ENCODE peak calls at places on chromosome 13, in nine cellular contexts. I, V, D, T, K, Q, J, C and U are unnamed samples.

GRCh38 chr13:23449386-23450162 is 16.1 kb upstream of the SACS start:
- DNase-seq in I (no peak), V (no peak), D (no peak), T (no peak), K (no peak), Q (no peak), J (no peak), C (no peak), U (no peak)

GRCh38 chr13:46799139-46799538 is 2.2 kb upstream of the ESD start:
- DNase-seq in I (no peak), V (no peak), D (no peak), T (no peak), K (no peak), Q (no peak), J (no peak), C (no peak), U (no peak)

GRCh38 chr13:41213316-41213715 is 18.9 kb upstream of the KBTBD7 start:
- DNase-seq in I (no peak), V (no peak), D (no peak), T (no peak), K (no peak), Q (no peak), J (no peak), C (no peak), U (no peak)

GRCh38 chr13:39273953-39274352 is 235.7 kb downstream of the NHLRC3 start:
- DNase-seq in I (no peak), V (peak), D (no peak), T (no peak), K (peak), Q (peak), J (no peak), C (no peak), U (peak)

GRCh38 chr13:65943711-65944110 is 1286.4 kb downstream of the PCDH9 start:
- DNase-seq in I (no peak), V (no peak), D (no peak), T (no peak), K (peak), Q (peak), J (no peak), C (peak), U (no peak)

GRCh38 chr13:76992548-76993001 is 694 bp downstream of the CLN5 start:
- DNase-seq in I (peak), V (peak), D (no peak), T (peak), K (peak), Q (peak), J (peak), C (peak), U (peak)

GRCh38 chr13:66835040-66835628 is 395.0 kb downstream of the PCDH9 start:
- DNase-seq in I (no peak), V (peak), D (peak), T (no peak), K (peak), Q (no peak), J (peak), C (peak), U (no peak)

GRCh38 chr13:24709186-24709913 is 29.1 kb downstream of the ATP12A start:
- DNase-seq in I (no peak), V (no peak), D (no peak), T (no peak), K (no peak), Q (no peak), J (no peak), C (no peak), U (peak)

GRCh38 chr13:32824671-32825070 is 191.6 kb upstream of the KL start:
- DNase-seq in I (no peak), V (no peak), D (no peak), T (no peak), K (peak), Q (peak), J (no peak), C (peak), U (no peak)

GRCh38 chr13:41942462-41943094 is 18.3 kb downstream of the VWA8 start:
- DNase-seq in I (no peak), V (no peak), D (no peak), T (no peak), K (peak), Q (peak), J (no peak), C (peak), U (peak)

DNA sequence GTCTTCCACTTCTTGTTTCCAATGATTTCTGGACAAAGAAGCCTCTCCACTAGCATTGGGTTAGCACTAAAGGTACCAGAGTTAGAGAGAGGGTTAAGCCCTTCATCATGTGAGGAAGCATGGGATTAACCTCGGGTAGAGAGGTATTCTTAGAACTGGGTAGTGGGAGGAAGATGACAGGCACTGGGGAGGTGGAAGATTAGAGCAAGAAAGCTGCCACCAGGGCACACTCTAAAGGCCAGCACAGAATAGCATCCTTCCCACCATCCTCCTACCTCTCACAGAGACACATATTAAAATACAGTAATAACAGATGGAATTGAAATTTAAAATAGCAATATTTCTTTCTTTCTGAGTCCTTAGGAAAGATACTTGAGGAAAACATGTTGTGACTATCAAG is 84.5 kb upstream of the PCDH20 start:
- DNase-seq in I (no peak), V (no peak), D (no peak), T (no peak), K (no peak), Q (no peak), J (no peak), C (no peak), U (no peak)
- TF ChIP-seq CTCF in I (no peak), V (no peak), D (no peak), T (no peak), K (no peak), Q (no peak), J (no peak), C (no peak), U (no peak)

DNA sequence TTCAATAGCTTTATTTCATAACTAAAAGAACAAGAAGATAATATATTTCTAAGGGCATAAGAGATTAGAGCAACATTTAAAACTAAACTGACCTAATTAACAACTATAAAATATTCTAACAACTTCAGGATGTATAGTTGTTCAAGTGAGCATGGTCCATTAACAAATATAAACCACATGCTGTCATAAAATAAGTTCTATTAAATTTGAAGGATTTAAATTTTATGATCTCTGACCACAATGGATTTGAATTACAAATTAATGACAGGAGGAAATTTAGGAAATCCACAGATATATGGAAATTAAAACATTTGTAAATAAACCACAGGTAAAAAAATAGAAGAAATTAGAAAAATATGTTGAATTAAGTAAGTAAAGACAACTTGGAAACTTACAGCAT is 196.5 kb upstream of the PCDH20 start:
- DNase-seq in I (no peak), V (no peak), D (no peak), T (no peak), K (no peak), Q (no peak), J (no peak), C (no peak), U (no peak)
- H3K4me3 ChIP-seq in I (no peak), V (no peak), D (no peak), T (no peak), K (no peak), Q (no peak), J (no peak), C (no peak), U (no peak)

GRCh38 chr13:51817717-51818116 is 13.8 kb upstream of the DHRS12 start:
- DNase-seq in I (no peak), V (no peak), D (no peak), T (no peak), K (no peak), Q (no peak), J (no peak), C (no peak), U (no peak)
- TF ChIP-seq CTCF in I (no peak), V (no peak), D (no peak), T (no peak), K (no peak), Q (no peak), J (no peak), C (no peak), U (no peak)

GRCh38 chr13:97459215-97459772 is 25.3 kb downstream of the RAP2A start:
- DNase-seq in I (no peak), V (no peak), D (no peak), T (no peak), K (no peak), Q (no peak), J (no peak), C (no peak), U (peak)

GRCh38 chr13:97460853-97461252 is 26.9 kb downstream of the RAP2A start:
- DNase-seq in I (no peak), V (no peak), D (no peak), T (no peak), K (no peak), Q (no peak), J (no peak), C (no peak), U (no peak)

GRCh38 chr13:97456047-97456446 is 22.1 kb downstream of the RAP2A start:
- DNase-seq in I (no peak), V (no peak), D (no peak), T (no peak), K (no peak), Q (no peak), J (no peak), C (no peak), U (no peak)

GRCh38 chr13:97454699-97455098 is 20.7 kb downstream of the RAP2A start:
- DNase-seq in I (no peak), V (no peak), D (no peak), T (no peak), K (no peak), Q (no peak), J (no peak), C (no peak), U (no peak)

DNA sequence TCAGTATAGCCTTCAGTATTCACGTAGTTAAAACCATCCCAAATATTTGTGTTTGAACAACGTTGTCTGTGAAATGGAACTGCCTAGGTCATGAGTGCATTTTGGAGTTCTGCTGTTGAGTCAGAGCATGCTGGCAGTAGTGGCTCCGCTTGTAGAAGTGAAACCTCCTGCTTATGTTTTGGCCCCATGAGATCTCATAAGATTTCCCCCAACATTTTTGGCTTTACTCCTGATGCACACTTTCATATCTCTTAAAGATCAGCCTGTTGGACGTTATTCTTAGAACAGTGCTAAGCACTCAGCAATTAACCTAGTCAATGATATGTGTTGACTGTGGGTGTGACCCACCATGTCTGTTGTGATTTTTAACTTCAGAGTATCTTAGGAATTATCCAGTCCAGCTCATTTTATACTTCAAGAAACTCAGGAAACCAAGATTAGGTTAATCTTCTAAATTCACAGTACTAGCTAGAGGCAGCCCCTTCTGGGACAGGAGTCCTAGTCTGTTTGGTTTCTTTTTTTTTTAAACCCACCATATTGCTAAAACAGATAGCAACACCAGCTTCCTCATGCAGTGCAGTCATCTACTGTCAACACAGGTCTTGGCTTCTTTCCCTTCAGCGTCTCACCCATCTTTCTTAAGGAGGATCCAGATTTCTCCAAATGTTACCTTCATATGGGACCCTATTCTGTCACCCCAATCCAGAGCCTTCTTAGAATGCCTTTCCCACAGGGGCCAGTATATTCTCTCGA is 26.2 kb downstream of the RAP2A start:
- DNase-seq in I (no peak), V (no peak), D (no peak), T (no peak), K (peak), Q (peak), J (no peak), C (no peak), U (peak)
- H3K4me3 ChIP-seq in I (no peak), V (no peak), D (no peak), T (no peak), K (no peak), Q (no peak), J (no peak), C (no peak), U (peak)

GRCh38 chr13:113417008-113417735 is 36.1 kb downstream of the ADPRHL1 start:
- DNase-seq in I (peak), V (no peak), D (no peak), T (no peak), K (no peak), Q (no peak), J (no peak), C (no peak), U (no peak)

GRCh38 chr13:113413898-113414282 is 39.4 kb downstream of the ADPRHL1 start:
- DNase-seq in I (peak), V (peak), D (peak), T (no peak), K (no peak), Q (peak), J (peak), C (no peak), U (no peak)

GRCh38 chr13:113414335-113414734 is 39.0 kb downstream of the ADPRHL1 start:
- DNase-seq in I (no peak), V (no peak), D (no peak), T (no peak), K (no peak), Q (no peak), J (no peak), C (no peak), U (no peak)

GRCh38 chr13:113415032-113415431 is 38.3 kb downstream of the ADPRHL1 start:
- DNase-seq in I (no peak), V (no peak), D (peak), T (no peak), K (no peak), Q (no peak), J (peak), C (no peak), U (no peak)

DNA sequence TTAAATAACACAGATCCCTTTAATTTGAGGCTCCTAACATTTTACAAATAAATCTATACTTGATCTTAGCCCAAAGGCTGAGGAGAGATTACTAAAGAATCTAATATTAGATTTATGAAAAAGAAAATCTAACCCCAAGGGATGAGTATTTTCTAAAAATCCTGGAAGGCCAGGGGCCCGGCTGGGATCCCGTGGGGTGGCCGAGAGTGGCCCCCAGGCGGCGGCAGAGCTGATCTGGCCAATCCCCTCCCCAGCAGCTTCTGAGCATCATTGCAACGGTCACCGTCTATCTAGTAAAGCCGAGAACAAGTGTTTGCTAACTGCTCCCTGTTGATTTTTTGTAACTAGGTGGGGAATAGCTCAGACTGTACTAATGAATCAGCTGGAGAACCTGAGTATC is 37.5 kb downstream of the ADPRHL1 start:
- DNase-seq in I (no peak), V (no peak), D (no peak), T (no peak), K (no peak), Q (no peak), J (no peak), C (no peak), U (no peak)
- TF ChIP-seq CTCF in I (no peak), V (no peak), D (no peak), T (no peak), K (no peak), Q (no peak), J (no peak), C (no peak), U (no peak)

GRCh38 chr13:31814523-31814922 is 75.2 kb downstream of the RXFP2 start:
- DNase-seq in I (no peak), V (no peak), D (no peak), T (no peak), K (no peak), Q (no peak), J (no peak), C (no peak), U (no peak)
- H3K4me3 ChIP-seq in I (no peak), V (no peak), D (no peak), T (no peak), K (no peak), Q (no peak), J (no peak), C (no peak), U (no peak)

DNA sequence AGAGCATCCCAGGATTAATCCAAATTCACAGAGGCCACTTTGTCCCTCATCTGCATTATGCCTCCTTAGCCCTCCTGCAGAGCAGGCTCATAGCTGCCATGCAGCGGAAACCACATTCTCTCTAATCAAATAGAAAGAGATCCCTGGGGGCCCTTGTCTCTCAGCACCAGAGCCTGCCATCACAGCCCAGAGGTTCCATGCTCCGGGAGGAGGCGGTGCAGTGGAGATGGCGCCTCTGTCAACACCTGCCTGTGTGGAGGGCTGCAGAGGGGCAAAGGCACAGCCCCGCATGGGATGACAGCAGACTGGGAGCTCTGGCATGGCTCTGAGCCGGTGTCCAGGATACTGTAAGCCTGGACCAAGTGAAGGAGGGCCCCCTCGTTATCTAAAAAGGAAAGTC is 111.3 kb downstream of the SLC7A1 start:
- DNase-seq in I (no peak), V (no peak), D (no peak), T (no peak), K (no peak), Q (no peak), J (no peak), C (no peak), U (peak)
- TF ChIP-seq CTCF in I (no peak), V (no peak), D (no peak), T (no peak), K (no peak), Q (no peak), J (no peak), C (no peak), U (no peak)

GRCh38 chr13:50074843-50075242 is 59.6 kb downstream of the KCNRG start:
- DNase-seq in I (no peak), V (no peak), D (no peak), T (no peak), K (no peak), Q (no peak), J (no peak), C (no peak), U (peak)
- H3K4me3 ChIP-seq in I (no peak), V (no peak), D (no peak), T (no peak), K (no peak), Q (no peak), J (no peak), C (no peak), U (peak)

GRCh38 chr13:26941345-26942174 is 181.0 kb upstream of the GPR12 start:
- DNase-seq in I (no peak), V (no peak), D (no peak), T (no peak), K (peak), Q (peak), J (no peak), C (peak), U (no peak)
- TF ChIP-seq CTCF in I (no peak), V (no peak), D (no peak), T (no peak), K (no peak), Q (no peak), J (no peak), C (no peak), U (no peak)

DNA sequence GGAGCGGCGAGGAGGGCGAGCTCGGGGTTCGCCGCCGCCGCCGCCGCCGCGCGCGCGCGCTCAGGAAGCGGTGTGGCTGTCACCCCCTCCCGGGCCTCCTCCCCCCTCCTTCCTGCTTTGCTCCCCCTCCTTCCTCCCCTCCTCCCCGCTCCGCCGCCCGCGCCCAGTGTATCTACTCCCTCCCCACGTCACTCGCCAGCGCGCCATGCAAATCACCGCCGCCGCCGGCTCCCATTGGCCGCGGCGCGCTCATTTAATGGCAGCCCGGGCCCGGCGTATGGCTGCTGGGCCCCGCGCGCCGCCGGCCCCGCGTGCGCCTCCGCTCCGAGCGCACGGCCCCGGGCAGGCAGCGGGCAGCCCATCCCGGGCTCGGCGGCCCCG is 335 bp upstream of the SOX1 start:
- DNase-seq in I (no peak), V (peak), D (no peak), T (no peak), K (peak), Q (peak), J (peak), C (peak), U (no peak)
- H3K4me3 ChIP-seq in I (peak), V (peak), D (peak), T (no peak), K (no peak), Q (no peak), J (peak), C (peak), U (no peak)